ENCODE peak calls at places on chromosome 4, in nine cellular contexts. K, O, R, E, Z, V, N, Y and U are unnamed samples.

GRCh38 chr4:139665690-139666529 is at the start of gene MGST2:
- DNase-seq in K (no peak), O (peak; percentile 86), R (no peak), E (peak; percentile 89), Z (peak; percentile 44), V (peak; percentile 79), N (peak; percentile 93), Y (peak; percentile 88), U (no peak)

GRCh38 chr4:109979932-109980717 is 67.4 kb downstream of the EGF start:
- DNase-seq in K (no peak), O (no peak), R (no peak), E (no peak), Z (peak; percentile 42), V (peak; percentile 78), N (peak; percentile 75), Y (no peak), U (no peak)

GRCh38 chr4:70943115-70943514 is 40.9 kb downstream of the MOB1B start:
- DNase-seq in K (no peak), O (no peak), R (no peak), E (no peak), Z (no peak), V (no peak), N (no peak), Y (no peak), U (no peak)

GRCh38 chr4:80137631-80138030 is 59.7 kb upstream of the PRDM8 start:
- DNase-seq in K (no peak), O (no peak), R (no peak), E (no peak), Z (no peak), V (no peak), N (no peak), Y (no peak), U (no peak)

GRCh38 chr4:20618729-20619128 is 81.5 kb upstream of the PACRGL start:
- DNase-seq in K (no peak), O (no peak), R (no peak), E (no peak), Z (no peak), V (no peak), N (no peak), Y (no peak), U (no peak)

GRCh38 chr4:158906073-158906472 is 137.2 kb downstream of the FNIP2 start:
- DNase-seq in K (no peak), O (no peak), R (no peak), E (no peak), Z (no peak), V (no peak), N (no peak), Y (no peak), U (no peak)

GRCh38 chr4:27338530-27338929 is 477.9 kb downstream of the STIM2 start:
- DNase-seq in K (no peak), O (no peak), R (no peak), E (no peak), Z (no peak), V (no peak), N (no peak), Y (no peak), U (no peak)

GRCh38 chr4:123450393-123450792 is 53.8 kb downstream of the SPRY1 start:
- DNase-seq in K (no peak), O (no peak), R (no peak), E (no peak), Z (no peak), V (no peak), N (no peak), Y (no peak), U (no peak)

GRCh38 chr4:95204873-95205272 is 343.9 kb downstream of the UNC5C start:
- DNase-seq in K (no peak), O (no peak), R (peak; percentile 12), E (no peak), Z (no peak), V (no peak), N (no peak), Y (no peak), U (no peak)

GRCh38 chr4:41409095-41409494 is 128.9 kb upstream of the LIMCH1 start:
- DNase-seq in K (no peak), O (no peak), R (no peak), E (no peak), Z (no peak), V (no peak), N (no peak), Y (no peak), U (no peak)

GRCh38 chr4:154626793-154627484 is 14.5 kb upstream of the FGG start:
- DNase-seq in K (no peak), O (peak; percentile 87), R (peak; percentile 63), E (peak; percentile 66), Z (no peak), V (peak; percentile 6), N (peak; percentile 37), Y (peak; percentile 56), U (peak; percentile 2)

GRCh38 chr4:39526283-39526682 is 956 bp downstream of the UGDH start:
- DNase-seq in K (no peak), O (no peak), R (no peak), E (no peak), Z (no peak), V (no peak), N (peak; percentile 8), Y (no peak), U (no peak)

GRCh38 chr4:71009796-71010588 is 16.5 kb downstream of the DCK start:
- DNase-seq in K (no peak), O (no peak), R (peak; percentile 39), E (no peak), Z (no peak), V (peak; percentile 56), N (peak; percentile 60), Y (no peak), U (no peak)

GRCh38 chr4:92305878-92306520 is 2.2 kb downstream of the GRID2 start:
- DNase-seq in K (no peak), O (no peak), R (no peak), E (no peak), Z (no peak), V (no peak), N (peak; percentile 6), Y (peak; percentile 44), U (no peak)

GRCh38 chr4:112889199-112889598 is 160.3 kb upstream of the ANK2 start:
- DNase-seq in K (no peak), O (no peak), R (no peak), E (no peak), Z (no peak), V (no peak), N (no peak), Y (no peak), U (no peak)

GRCh38 chr4:40423735-40424134 is 88.6 kb downstream of the CHRNA9 start:
- DNase-seq in K (no peak), O (no peak), R (no peak), E (no peak), Z (peak; percentile 27), V (peak; percentile 58), N (peak; percentile 21), Y (no peak), U (no peak)

GRCh38 chr4:8699479-8700145 is 107.0 kb downstream of the CPZ start:
- DNase-seq in K (no peak), O (peak; percentile 40), R (no peak), E (no peak), Z (no peak), V (no peak), N (no peak), Y (no peak), U (no peak)

GRCh38 chr4:169268951-169269781 is 1.6 kb downstream of the SH3RF1 start:
- DNase-seq in K (no peak), O (no peak), R (no peak), E (no peak), Z (peak; percentile 69), V (peak; percentile 87), N (peak; percentile 81), Y (no peak), U (no peak)

GRCh38 chr4:73451978-73452747 is 16.1 kb downstream of the AFP start:
- DNase-seq in K (no peak), O (no peak), R (no peak), E (no peak), Z (no peak), V (no peak), N (no peak), Y (no peak), U (no peak)
- H3K4me3 ChIP-seq in K (no peak overlapping the region), O (no peak overlapping the region), R (no peak overlapping the region), E (no peak overlapping the region), Z (no peak overlapping the region), V (no peak overlapping the region), N (no peak overlapping the region), Y (no peak overlapping the region), U (no peak overlapping the region)

GRCh38 chr4:75673027-75673958 is at the start of gene G3BP2:
- DNase-seq in K (peak; percentile 94), O (peak; percentile 99), R (peak; percentile 98), E (peak; percentile 99), Z (peak; percentile 87), V (peak; percentile 98), N (peak; percentile 98), Y (peak; percentile 99), U (peak; percentile 96)

GRCh38 chr4:75671802-75672421 is 1.3 kb downstream of the G3BP2 start:
- DNase-seq in K (no peak), O (no peak), R (no peak), E (no peak), Z (no peak), V (no peak), N (peak; percentile 17), Y (no peak), U (no peak)

GRCh38 chr4:75672461-75673026 is 667 bp downstream of the G3BP2 start:
- DNase-seq in K (peak; percentile 23), O (peak; percentile 88), R (peak; percentile 22), E (peak; percentile 85), Z (no peak), V (peak; percentile 41), N (peak; percentile 69), Y (peak; percentile 85), U (peak; percentile 73)

GRCh38 chr4:75666299-75666698 is 6.9 kb downstream of the G3BP2 start:
- DNase-seq in K (no peak), O (no peak), R (no peak), E (no peak), Z (no peak), V (no peak), N (no peak), Y (no peak), U (no peak)

GRCh38 chr4:75668596-75668995 is 4.6 kb downstream of the G3BP2 start:
- DNase-seq in K (no peak), O (no peak), R (no peak), E (no peak), Z (no peak), V (no peak), N (no peak), Y (no peak), U (no peak)
- H3K4me3 ChIP-seq in K (no peak overlapping the region), O (no peak overlapping the region), R (no peak overlapping the region), E (no peak overlapping the region), Z (no peak overlapping the region), V (no peak overlapping the region), N (no peak overlapping the region), Y (no peak overlapping the region), U (no peak overlapping the region)

GRCh38 chr4:57109847-57110634 is at the start of gene IGFBP7:
- DNase-seq in K (no peak), O (peak; percentile 85), R (no peak), E (peak; percentile 87), Z (no peak), V (no peak), N (peak; percentile 57), Y (peak; percentile 61), U (no peak)
- H3K4me3 ChIP-seq in K (peak within 1 kb of the TSS; percentile 89), O (peak within 1 kb of the TSS; percentile 81), R (no peak within 1 kb of the TSS), E (peak within 1 kb of the TSS; percentile 99), Z (peak within 1 kb of the TSS; percentile 70), V (peak within 1 kb of the TSS; percentile 94), N (peak within 1 kb of the TSS; percentile 80), Y (peak within 1 kb of the TSS; percentile 74), U (peak within 1 kb of the TSS; percentile 29)

DNA sequence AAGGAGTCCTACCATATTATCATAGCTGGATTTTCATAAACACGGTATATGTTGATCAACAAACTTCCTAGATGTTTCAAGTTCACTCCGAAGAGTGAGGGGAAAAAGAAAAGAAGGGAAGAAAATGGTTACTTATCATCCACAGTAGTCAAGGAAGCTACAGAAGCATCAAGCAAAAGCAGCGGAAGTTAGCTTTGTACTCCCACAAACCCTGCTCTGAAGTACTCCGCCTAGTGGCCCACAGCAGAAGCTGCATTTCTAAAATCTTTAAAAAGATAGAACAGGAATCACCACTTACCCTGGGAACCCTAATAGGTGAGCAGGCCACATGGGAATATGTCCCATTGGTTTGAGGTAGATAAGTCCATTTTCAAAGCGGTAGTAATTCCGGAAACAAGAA is 28.5 kb upstream of the FRG1 start:
- DNase-seq in K (no peak), O (no peak), R (no peak), E (no peak), Z (no peak), V (no peak), N (no peak), Y (no peak), U (no peak)
- H3K4me3 ChIP-seq in K (no peak overlapping the region), O (no peak overlapping the region), R (no peak overlapping the region), E (no peak overlapping the region), Z (no peak overlapping the region), V (no peak overlapping the region), N (no peak overlapping the region), Y (no peak overlapping the region), U (no peak overlapping the region)